ENCODE peak calls at places on chromosomes 12 and 14, in six cellular contexts. E, A, F, V, T and M are unnamed samples.
A peak's percentile ranks its signal among the peaks of the same experiment; 100 is the strongest.

GRCh38 chr14:94582851-94583250 is 1.6 kb downstream of the SERPINA5 start:
- DNase-seq in E (no peak), A (no peak), F (no peak), V (no peak), T (no peak), M (no peak)

GRCh38 chr12:123085730-123086487 is 65.0 kb downstream of the PITPNM2 start:
- DNase-seq in E (no peak), A (peak; percentile 42), F (no peak), V (peak; percentile 78), T (no peak), M (no peak)

GRCh38 chr12:131672941-131673330 is 38.0 kb upstream of the SFSWAP start:
- DNase-seq in E (no peak), A (no peak), F (no peak), V (no peak), T (no peak), M (no peak)

GRCh38 chr12:30692470-30692869 is 3.2 kb downstream of the IPO8 start:
- DNase-seq in E (no peak), A (peak; percentile 21), F (no peak), V (no peak), T (no peak), M (no peak)

GRCh38 chr14:64702493-64703392 is 1.5 kb upstream of the PLEKHG3 start:
- DNase-seq in E (peak; percentile 41), A (no peak), F (no peak), V (no peak), T (peak; percentile 70), M (no peak)

GRCh38 chr12:124762791-124763593 is 100.7 kb downstream of the SCARB1 start:
- DNase-seq in E (no peak), A (peak; percentile 42), F (no peak), V (peak; percentile 43), T (no peak), M (no peak)

GRCh38 chr12:94092516-94093241 is 55.7 kb upstream of the PLXNC1 start:
- DNase-seq in E (no peak), A (peak; percentile 96), F (no peak), V (peak; percentile 34), T (no peak), M (no peak)

GRCh38 chr12:9829990-9830389 is 2.7 kb downstream of the KLRF1 start:
- DNase-seq in E (no peak), A (no peak), F (no peak), V (no peak), T (no peak), M (no peak)

GRCh38 chr12:75196865-75197264 is 12.8 kb downstream of the KCNC2 start:
- DNase-seq in E (no peak), A (no peak), F (no peak), V (no peak), T (no peak), M (no peak)

GRCh38 chr14:75258079-75258802 is 20.4 kb upstream of the FOS start:
- DNase-seq in E (no peak), A (peak; percentile 90), F (no peak), V (peak; percentile 94), T (no peak), M (no peak)

GRCh38 chr12:104360988-104361707 is 57.6 kb downstream of the EID3 start:
- DNase-seq in E (no peak), A (peak; percentile 86), F (no peak), V (no peak), T (no peak), M (no peak)

GRCh38 chr14:101817511-101818001 is 56.0 kb downstream of the PPP2R5C start:
- DNase-seq in E (no peak), A (no peak), F (no peak), V (no peak), T (no peak), M (no peak)

GRCh38 chr14:84343637-84344036 is 1186.3 kb upstream of the FLRT2 start:
- DNase-seq in E (no peak), A (peak; percentile 65), F (no peak), V (no peak), T (no peak), M (no peak)

GRCh38 chr12:3752096-3752709 is 706 bp downstream of the CRACR2A start:
- DNase-seq in E (peak; percentile 19), A (peak; percentile 60), F (peak; percentile 42), V (peak; percentile 25), T (no peak), M (peak; percentile 6)

GRCh38 chr12:7130791-7131501 is 775 bp downstream of the CLSTN3 start:
- DNase-seq in E (peak; percentile 62), A (peak; percentile 46), F (no peak), V (no peak), T (peak; percentile 11), M (peak; percentile 24)

GRCh38 chr12:28427046-28427445 is 236.8 kb downstream of the CCDC91 start:
- DNase-seq in E (no peak), A (no peak), F (no peak), V (no peak), T (no peak), M (no peak)

GRCh38 chr14:68391292-68392014 is 401.4 kb downstream of the ZFP36L1 start:
- DNase-seq in E (no peak), A (peak; percentile 89), F (no peak), V (peak; percentile 18), T (no peak), M (no peak)

GRCh38 chr12:73833746-73834145 is 703.9 kb upstream of the ATXN7L3B start:
- DNase-seq in E (no peak), A (no peak), F (no peak), V (no peak), T (no peak), M (no peak)

GRCh38 chr14:35254736-35255135 is 37.4 kb upstream of the PSMA6 start:
- DNase-seq in E (no peak), A (no peak), F (no peak), V (no peak), T (no peak), M (no peak)